ENCODE peak calls at places on chromosomes 4 and X, in four cellular contexts. C is HepG2, O is GM12878, A is K562. T is an unnamed sample.

GRCh38 chr4:76458829-76459228 is 23.8 kb downstream of the SHROOM3 start:
- DNase-seq in O (no peak), A (no peak), C (no peak), T (no peak)

GRCh38 chr4:94523617-94524016 is 71.9 kb downstream of the PDLIM5 start:
- DNase-seq in O (no peak), C (no peak), A (no peak), T (no peak)

GRCh38 chrX:150540965-150541364 is 27.5 kb upstream of the MTM1 start:
- DNase-seq in C (no peak), A (no peak), O (no peak), T (no peak)

GRCh38 chrX:108736509-108737479 is at the start of gene IRS4:
- DNase-seq in O (no peak), C (peak), A (no peak), T (peak)

GRCh38 chr4:43853565-43854345 is 594.9 kb downstream of the KCTD8 start:
- DNase-seq in A (no peak), O (no peak), C (no peak), T (no peak)

GRCh38 chr4:58983887-58984286 is 1873.7 kb upstream of the IGFBP7 start:
- DNase-seq in C (no peak), O (no peak), A (no peak), T (no peak)

GRCh38 chrX:24928114-24928513 is 87.7 kb downstream of the ARX start:
- DNase-seq in O (no peak), C (no peak), A (no peak), T (no peak)

GRCh38 chrX:1899841-1900240 is 285.0 kb downstream of the ASMT start:
- DNase-seq in A (no peak), O (no peak), C (no peak), T (no peak)

GRCh38 chrX:63354484-63354883 is 3.4 kb upstream of the SPIN4 start:
- DNase-seq in C (no peak), O (no peak), A (no peak), T (no peak)

GRCh38 chr4:74284074-74284473 is 24.2 kb upstream of the EPGN start:
- DNase-seq in A (no peak), C (no peak), O (no peak), T (no peak)

GRCh38 chr4:76744253-76744921 is 153.6 kb downstream of the SOWAHB start:
- DNase-seq in O (no peak), C (no peak), A (no peak), T (no peak)

GRCh38 chr4:40409835-40410234 is 74.7 kb downstream of the CHRNA9 start:
- DNase-seq in O (no peak), A (no peak), C (no peak), T (no peak)

GRCh38 chr4:100539706-100540105 is 21.9 kb upstream of the EMCN start:
- DNase-seq in A (no peak), O (no peak), C (no peak), T (no peak)
- TF ChIP-seq SMC3 in A (no peak), O (no peak), C (no peak), T (no peak)

DNA sequence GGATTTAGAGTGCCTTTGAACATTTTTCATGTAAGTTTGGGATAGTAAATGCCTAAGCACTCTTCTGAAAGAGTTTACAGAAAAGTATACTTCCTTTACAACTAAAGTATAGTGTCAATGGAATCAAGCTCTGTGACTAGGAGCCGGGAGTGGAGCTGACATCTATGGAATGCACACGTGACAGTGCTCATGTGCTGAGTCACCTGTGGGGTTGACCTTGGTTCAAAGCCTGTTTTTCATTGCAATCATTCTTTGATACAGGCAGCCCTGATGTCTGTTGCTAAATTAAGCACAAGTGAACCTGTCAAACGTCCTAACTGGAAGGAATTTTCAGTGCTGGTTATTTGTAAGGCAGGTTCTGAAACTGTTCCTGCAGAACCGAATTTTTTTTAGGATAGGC is 82.5 kb downstream of the GPAT3 start:
- DNase-seq in A (peak), O (no peak), C (peak), T (no peak)
- TF ChIP-seq POLR2AphosphoS5 in A (no peak), O (no peak), C (no peak), T (no peak)

GRCh38 chrX:27619459-27619858 is 29.3 kb downstream of the DCAF8L2 start:
- DNase-seq in A (no peak), C (no peak), O (no peak), T (no peak)

GRCh38 chrX:27622883-27623282 is 32.7 kb downstream of the DCAF8L2 start:
- DNase-seq in A (no peak), C (no peak), O (no peak), T (no peak)

GRCh38 chrX:27619975-27620374 is 29.8 kb downstream of the DCAF8L2 start:
- DNase-seq in C (peak), A (no peak), O (no peak), T (no peak)
- TF ChIP-seq SMC3 in C (peak), A (no peak), O (no peak), T (no peak)

GRCh38 chr4:67555447-67555846 is 3.1 kb upstream of the STAP1 start:
- DNase-seq in C (no peak), A (no peak), O (no peak), T (no peak)
- TF ChIP-seq POLR2AphosphoS5 in C (no peak), A (no peak), O (no peak), T (no peak)

GRCh38 chr4:86108152-86108551 is 251.7 kb downstream of the MAPK10 start:
- DNase-seq in O (no peak), A (no peak), C (no peak), T (no peak)
- TF ChIP-seq SMC3 in O (no peak), A (no peak), C (no peak), T (no peak)

GRCh38 chrX:47218920-47219815 is 687 bp downstream of the CDK16 start:
- DNase-seq in O (no peak), C (no peak), A (peak), T (peak)
- TF ChIP-seq POLR2AphosphoS5 in O (no peak), C (no peak), A (no peak), T (no peak)

GRCh38 chrX:132749406-132749805 is 209.0 kb downstream of the HS6ST2 start:
- DNase-seq in A (no peak), O (no peak), C (no peak), T (no peak)

GRCh38 chrX:132748268-132748667 is 210.2 kb downstream of the HS6ST2 start:
- DNase-seq in A (no peak), O (no peak), C (no peak), T (no peak)

GRCh38 chrX:132748909-132749308 is 209.5 kb downstream of the HS6ST2 start:
- DNase-seq in A (no peak), C (no peak), O (no peak), T (no peak)

GRCh38 chrX:132750312-132751042 is 208.0 kb downstream of the HS6ST2 start:
- DNase-seq in C (no peak), O (no peak), A (no peak), T (no peak)

DNA sequence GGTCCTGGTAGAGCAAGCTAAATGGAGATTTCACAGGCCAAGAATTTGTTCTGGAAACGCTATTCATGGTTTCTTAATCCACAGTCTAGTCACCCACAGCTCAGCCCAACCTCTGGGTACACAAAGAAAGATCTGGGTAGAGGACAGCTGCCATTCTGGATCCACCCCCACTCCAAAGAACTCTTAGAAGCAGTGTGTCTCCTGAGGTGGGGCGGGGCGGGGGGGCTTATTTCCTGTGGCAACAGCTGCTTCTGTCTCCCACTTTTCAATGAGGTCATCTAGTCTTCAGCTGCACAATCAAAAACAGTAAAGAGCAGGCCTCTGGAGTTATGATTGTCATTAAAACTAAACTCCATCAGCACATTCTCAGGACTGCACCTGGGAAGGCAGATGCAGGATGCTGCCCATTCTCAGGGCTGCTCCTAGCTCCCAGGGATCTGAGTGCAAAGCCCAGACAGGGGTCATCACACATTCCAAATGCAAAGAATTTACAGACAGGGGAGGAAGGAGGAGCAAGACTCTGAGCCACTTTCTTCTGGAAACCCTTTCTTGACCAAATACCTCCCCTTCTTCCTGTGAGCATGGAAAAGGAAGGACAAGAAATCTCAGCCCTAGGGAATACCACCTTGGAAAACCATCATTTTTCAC is 207.3 kb downstream of the HS6ST2 start:
- DNase-seq in C (no peak), A (no peak), O (no peak), T (no peak)
- TF ChIP-seq SMC3 in C (no peak), A (no peak), O (no peak), T (no peak)

T was measured in SK-N-SH.